ENCODE peak calls at places on chromosomes 6 and 20, in six cellular contexts. Y is aorta, M is fibroblast of mammary gland, A is psoas muscle, H is pancreas, I is AG09309. R is an unnamed sample.

GRCh38 chr20:61737346-61737745 is 328.3 kb downstream of the TAF4 start:
- DNase-seq in Y (peak; percentile 18), M (no peak), A (no peak), H (no peak), I (no peak), R (no peak)

GRCh38 chr6:10579803-10580202 is 58.7 kb downstream of the GCNT2 start:
- DNase-seq in Y (no peak), M (no peak), A (no peak), H (no peak), I (no peak), R (no peak)

GRCh38 chr6:169640347-169640972 is 61.4 kb downstream of the WDR27 start:
- DNase-seq in Y (no peak), M (peak; percentile 58), A (no peak), H (no peak), I (peak; percentile 24), R (no peak)

GRCh38 chr6:41966214-41966920 is 24.8 kb upstream of the CCND3 start:
- DNase-seq in Y (no peak), M (no peak), A (no peak), H (no peak), I (no peak), R (no peak)

GRCh38 chr6:81750201-81750600 is 2.3 kb downstream of the TENT5A start:
- DNase-seq in Y (no peak), M (no peak), A (no peak), H (no peak), I (no peak), R (no peak)

GRCh38 chr20:51386586-51386985 is 155.9 kb downstream of the NFATC2 start:
- DNase-seq in Y (no peak), M (no peak), A (no peak), H (no peak), I (no peak), R (no peak)

GRCh38 chr6:136341967-136342366 is 52.3 kb upstream of the BCLAF1 start:
- DNase-seq in Y (no peak), M (no peak), A (no peak), H (no peak), I (no peak), R (no peak)

GRCh38 chr20:49203746-49204145 is 15.5 kb upstream of the DDX27 start:
- DNase-seq in Y (no peak), M (no peak), A (no peak), H (no peak), I (no peak), R (no peak)

GRCh38 chr20:47464380-47465101 is 37.1 kb upstream of the NCOA3 start:
- DNase-seq in Y (peak; percentile 57), M (peak; percentile 99), A (peak; percentile 60), H (no peak), I (peak; percentile 96), R (peak; percentile 40)

GRCh38 chr6:162481938-162482337 is 245.6 kb downstream of the PRKN start:
- DNase-seq in Y (no peak), M (no peak), A (no peak), H (no peak), I (no peak), R (no peak)

GRCh38 chr6:86193821-86194220 is 551.1 kb upstream of the SYNCRIP start:
- DNase-seq in Y (no peak), M (no peak), A (no peak), H (no peak), I (no peak), R (no peak)

GRCh38 chr6:121437861-121438651 is 2.6 kb downstream of the GJA1 start:
- DNase-seq in Y (no peak), M (peak; percentile 60), A (no peak), H (no peak), I (no peak), R (no peak)

GRCh38 chr20:36099106-36099505 is 55.4 kb upstream of the EPB41L1 start:
- DNase-seq in Y (no peak), M (no peak), A (no peak), H (no peak), I (no peak), R (no peak)

GRCh38 chr6:75210885-75211739 is 5.3 kb upstream of the COL12A1 start:
- DNase-seq in Y (no peak), M (peak; percentile 78), A (no peak), H (no peak), I (no peak), R (no peak)

GRCh38 chr6:139743629-139744028 is 369.2 kb upstream of the CITED2 start:
- DNase-seq in Y (no peak), M (peak; percentile 95), A (no peak), H (no peak), I (peak; percentile 88), R (no peak)

GRCh38 chr6:54579011-54579410 is 267.6 kb upstream of the FAM83B start:
- DNase-seq in Y (no peak), M (no peak), A (no peak), H (no peak), I (peak; percentile 46), R (no peak)

GRCh38 chr20:52493177-52493711 is 301.7 kb upstream of the ZFP64 start:
- DNase-seq in Y (no peak), M (peak; percentile 29), A (no peak), H (no peak), I (no peak), R (no peak)

GRCh38 chr20:19453781-19454310 is 241.4 kb downstream of the SLC24A3 start:
- DNase-seq in Y (no peak), M (no peak), A (no peak), H (no peak), I (no peak), R (no peak)

GRCh38 chr20:46331612-46332361 is 23.5 kb upstream of the CDH22 start:
- DNase-seq in Y (no peak), M (no peak), A (no peak), H (no peak), I (no peak), R (no peak)

GRCh38 chr20:50343125-50343489 is 152.5 kb downstream of the CEBPB start:
- DNase-seq in Y (no peak), M (no peak), A (no peak), H (no peak), I (no peak), R (no peak)

GRCh38 chr6:33008944-33009861 is at the start of gene HLA-DOA:
- DNase-seq in Y (peak; percentile 62), M (peak; percentile 12), A (no peak), H (no peak), I (no peak), R (no peak)

GRCh38 chr6:133807531-133807930 is 81.4 kb upstream of the TCF21 start:
- DNase-seq in Y (no peak), M (no peak), A (no peak), H (no peak), I (no peak), R (no peak)

GRCh38 chr6:6942826-6943225 is 164.9 kb upstream of the RREB1 start:
- DNase-seq in Y (peak; percentile 66), M (peak; percentile 25), A (peak; percentile 81), H (no peak), I (peak; percentile 46), R (peak; percentile 49)

GRCh38 chr20:4645109-4645508 is 76.6 kb upstream of the PRND start:
- DNase-seq in Y (no peak), M (no peak), A (no peak), H (no peak), I (no peak), R (no peak)

GRCh38 chr6:73722318-73723060 is 26.5 kb downstream of the CD109 start:
- DNase-seq in Y (no peak), M (peak; percentile 98), A (no peak), H (no peak), I (peak; percentile 71), R (no peak)

GRCh38 chr6:84696181-84696580 is 68.2 kb downstream of the TBX18 start:
- DNase-seq in Y (no peak), M (no peak), A (no peak), H (no peak), I (no peak), R (no peak)

GRCh38 chr6:162670345-162670744 is 57.2 kb downstream of the PRKN start:
- DNase-seq in Y (no peak), M (no peak), A (no peak), H (no peak), I (no peak), R (no peak)

GRCh38 chr6:19860235-19860877 is 23.2 kb downstream of the ID4 start:
- DNase-seq in Y (no peak), M (no peak), A (no peak), H (no peak), I (no peak), R (no peak)
- H3K4me3 ChIP-seq in Y (no peak overlapping the region), M (no peak overlapping the region), A (no peak overlapping the region), H (no peak overlapping the region), I (no peak overlapping the region), R (no peak overlapping the region)

GRCh38 chr6:137740967-137741761 is 125.9 kb upstream of the TNFAIP3 start:
- DNase-seq in Y (no peak), M (no peak), A (no peak), H (no peak), I (no peak), R (no peak)
- H3K4me3 ChIP-seq in Y (no peak overlapping the region), M (no peak overlapping the region), A (no peak overlapping the region), H (no peak overlapping the region), I (no peak overlapping the region), R (no peak overlapping the region)

GRCh38 chr6:132513821-132514545 is 1.1 kb upstream of the STX7 start:
- DNase-seq in Y (no peak), M (no peak), A (no peak), H (no peak), I (no peak), R (no peak)
- H3K4me3 ChIP-seq in Y (no peak overlapping the region), M (no peak overlapping the region), A (peak overlapping the region; percentile 96), H (peak overlapping the region; percentile 92), I (no peak overlapping the region), R (peak overlapping the region; percentile 97)

DNA sequence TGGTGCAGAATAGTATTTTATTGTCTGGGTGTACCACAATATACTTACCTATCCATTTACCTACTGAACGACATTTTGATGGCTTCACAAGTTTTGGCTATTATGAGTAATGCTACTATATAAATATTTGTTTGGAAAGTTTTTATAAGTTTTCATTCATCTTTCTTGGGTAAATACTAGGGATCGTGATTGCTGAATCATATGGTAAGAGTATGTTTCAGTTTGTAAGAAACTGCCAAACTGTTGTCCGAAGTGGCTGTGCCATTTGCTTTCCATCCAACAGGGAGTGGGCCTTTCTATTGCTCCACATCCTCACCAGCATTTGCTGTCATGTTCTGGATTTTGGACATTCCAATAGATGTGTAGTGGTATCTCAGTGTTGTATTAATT is 104.2 kb downstream of the CDYL start:
- DNase-seq in Y (no peak), M (no peak), A (no peak), H (no peak), I (no peak), R (no peak)
- H3K4me3 ChIP-seq in Y (no peak overlapping the region), M (no peak overlapping the region), A (no peak overlapping the region), H (no peak overlapping the region), I (no peak overlapping the region), R (no peak overlapping the region)

GRCh38 chr6:159646731-159647130 is 46.3 kb downstream of the SOD2 start:
- DNase-seq in Y (no peak), M (peak; percentile 43), A (no peak), H (no peak), I (peak; percentile 24), R (no peak)
- H3K4me3 ChIP-seq in Y (no peak overlapping the region), M (no peak overlapping the region), A (no peak overlapping the region), H (no peak overlapping the region), I (no peak overlapping the region), R (no peak overlapping the region)

R was measured in breast epithelium.